ENCODE peak calls at places on chromosomes 3 and 15, in five cellular contexts. One of them, this sample, is unnamed.

GRCh38 chr3:71069797-71070196 is 513.7 kb downstream of the FOXP1 start:
- DNase-seq in epithelial cell of esophagus: peak; percentile 99
- DNase-seq in cardiac fibroblast: peak; percentile 83
- DNase-seq in GM06990: no peak
- DNase-seq in right lobe of liver: peak; percentile 59
- DNase-seq in this sample: no peak

GRCh38 chr3:177615015-177615414 is 417.7 kb upstream of the TBL1XR1 start:
- DNase-seq in epithelial cell of esophagus: peak; percentile 74
- DNase-seq in cardiac fibroblast: peak; percentile 97
- DNase-seq in GM06990: no peak
- DNase-seq in right lobe of liver: peak; percentile 93
- DNase-seq in this sample: no peak

GRCh38 chr15:67094001-67094826 is 28.8 kb downstream of the SMAD3 start:
- DNase-seq in epithelial cell of esophagus: peak; percentile 69
- DNase-seq in cardiac fibroblast: no peak
- DNase-seq in GM06990: no peak
- DNase-seq in right lobe of liver: no peak
- DNase-seq in this sample: no peak

GRCh38 chr15:89197503-89197971 is 23.8 kb downstream of the RLBP1 start:
- DNase-seq in epithelial cell of esophagus: peak; percentile 81
- DNase-seq in cardiac fibroblast: no peak
- DNase-seq in GM06990: no peak
- DNase-seq in right lobe of liver: no peak
- DNase-seq in this sample: no peak

GRCh38 chr3:82496890-82497560 is 735.6 kb upstream of the GBE1 start:
- DNase-seq in epithelial cell of esophagus: peak; percentile 56
- DNase-seq in cardiac fibroblast: no peak
- DNase-seq in GM06990: no peak
- DNase-seq in right lobe of liver: no peak
- DNase-seq in this sample: no peak

GRCh38 chr3:157534725-157535161 is 31.5 kb upstream of the VEPH1 start:
- DNase-seq in epithelial cell of esophagus: no peak
- DNase-seq in cardiac fibroblast: no peak
- DNase-seq in GM06990: no peak
- DNase-seq in right lobe of liver: no peak
- DNase-seq in this sample: no peak

GRCh38 chr15:62453356-62453755 is 288.3 kb upstream of the C2CD4B start:
- DNase-seq in epithelial cell of esophagus: peak; percentile 37
- DNase-seq in cardiac fibroblast: peak; percentile 34
- DNase-seq in GM06990: no peak
- DNase-seq in right lobe of liver: no peak
- DNase-seq in this sample: no peak

GRCh38 chr3:66372681-66373350 is 128.0 kb downstream of the LRIG1 start:
- DNase-seq in epithelial cell of esophagus: peak; percentile 22
- DNase-seq in cardiac fibroblast: peak; percentile 15
- DNase-seq in GM06990: no peak
- DNase-seq in right lobe of liver: no peak
- DNase-seq in this sample: no peak

GRCh38 chr3:79517766-79518413 is 249.9 kb downstream of the ROBO1 start:
- DNase-seq in epithelial cell of esophagus: peak; percentile 55
- DNase-seq in cardiac fibroblast: peak; percentile 72
- DNase-seq in GM06990: no peak
- DNase-seq in right lobe of liver: no peak
- DNase-seq in this sample: peak; percentile 5

GRCh38 chr3:121819236-121819635 is 15.6 kb downstream of the IQCB1 start:
- DNase-seq in epithelial cell of esophagus: peak; percentile 36
- DNase-seq in cardiac fibroblast: no peak
- DNase-seq in GM06990: no peak
- DNase-seq in right lobe of liver: no peak
- DNase-seq in this sample: no peak

GRCh38 chr3:99966657-99967420 is 147.5 kb downstream of the FILIP1L start:
- DNase-seq in epithelial cell of esophagus: no peak
- DNase-seq in cardiac fibroblast: peak; percentile 46
- DNase-seq in GM06990: no peak
- DNase-seq in right lobe of liver: no peak
- DNase-seq in this sample: no peak

GRCh38 chr15:47196057-47196456 is 521.2 kb upstream of the SEMA6D start:
- DNase-seq in epithelial cell of esophagus: peak; percentile 90
- DNase-seq in cardiac fibroblast: peak; percentile 88
- DNase-seq in GM06990: no peak
- DNase-seq in right lobe of liver: peak; percentile 75
- DNase-seq in this sample: peak; percentile 67

GRCh38 chr15:32861741-32862140 is 143.9 kb downstream of the GREM1 start:
- DNase-seq in epithelial cell of esophagus: no peak
- DNase-seq in cardiac fibroblast: peak; percentile 70
- DNase-seq in GM06990: peak; percentile 30
- DNase-seq in right lobe of liver: no peak
- DNase-seq in this sample: no peak

GRCh38 chr3:100245932-100246331 is 14.9 kb upstream of the TBC1D23 start:
- DNase-seq in epithelial cell of esophagus: no peak
- DNase-seq in cardiac fibroblast: peak; percentile 52
- DNase-seq in GM06990: no peak
- DNase-seq in right lobe of liver: no peak
- DNase-seq in this sample: no peak

GRCh38 chr3:129587559-129588210 is 18.8 kb downstream of the PLXND1 start:
- DNase-seq in epithelial cell of esophagus: peak; percentile 9
- DNase-seq in cardiac fibroblast: no peak
- DNase-seq in GM06990: no peak
- DNase-seq in right lobe of liver: no peak
- DNase-seq in this sample: no peak

GRCh38 chr3:149816986-149817385 is 4.0 kb downstream of the RNF13 start:
- DNase-seq in epithelial cell of esophagus: peak; percentile 89
- DNase-seq in cardiac fibroblast: peak; percentile 92
- DNase-seq in GM06990: no peak
- DNase-seq in right lobe of liver: no peak
- DNase-seq in this sample: no peak

GRCh38 chr15:29822100-29822684 is at the start of gene TJP1:
- DNase-seq in epithelial cell of esophagus: peak; percentile 86
- DNase-seq in cardiac fibroblast: peak; percentile 68
- DNase-seq in GM06990: no peak
- DNase-seq in right lobe of liver: peak; percentile 87
- DNase-seq in this sample: no peak

GRCh38 chr3:194936091-194936490 is 250.4 kb downstream of the FAM43A start:
- DNase-seq in epithelial cell of esophagus: no peak
- DNase-seq in cardiac fibroblast: no peak
- DNase-seq in GM06990: no peak
- DNase-seq in right lobe of liver: no peak
- DNase-seq in this sample: no peak

GRCh38 chr3:174480767-174481166 is 378.4 kb upstream of the NAALADL2 start:
- DNase-seq in epithelial cell of esophagus: no peak
- DNase-seq in cardiac fibroblast: no peak
- DNase-seq in GM06990: no peak
- DNase-seq in right lobe of liver: no peak
- DNase-seq in this sample: no peak

GRCh38 chr15:74201656-74202420 is 749 bp downstream of the STRA6 start:
- DNase-seq in epithelial cell of esophagus: peak; percentile 86
- DNase-seq in cardiac fibroblast: peak; percentile 69
- DNase-seq in GM06990: no peak
- DNase-seq in right lobe of liver: no peak
- DNase-seq in this sample: no peak

GRCh38 chr3:123286308-123287023 is 84.7 kb downstream of the SEC22A start:
- DNase-seq in epithelial cell of esophagus: peak; percentile 79
- DNase-seq in cardiac fibroblast: peak; percentile 78
- DNase-seq in GM06990: no peak
- DNase-seq in right lobe of liver: no peak
- DNase-seq in this sample: peak; percentile 31

GRCh38 chr3:97880267-97880666 is 58.5 kb downstream of the CRYBG3 start:
- DNase-seq in epithelial cell of esophagus: no peak
- DNase-seq in cardiac fibroblast: no peak
- DNase-seq in GM06990: no peak
- DNase-seq in right lobe of liver: no peak
- DNase-seq in this sample: no peak

GRCh38 chr15:52528465-52529288 is at the start of gene MYO5A:
- DNase-seq in epithelial cell of esophagus: peak; percentile 85
- DNase-seq in cardiac fibroblast: peak; percentile 68
- DNase-seq in GM06990: peak; percentile 86
- DNase-seq in right lobe of liver: peak; percentile 69
- DNase-seq in this sample: no peak
- TF ChIP-seq CTCF in epithelial cell of esophagus: no peak
- TF ChIP-seq CTCF in cardiac fibroblast: no peak
- TF ChIP-seq CTCF in GM06990: peak; percentile 23
- TF ChIP-seq CTCF in right lobe of liver: peak; percentile 4
- TF ChIP-seq CTCF in this sample: no peak

GRCh38 chr3:146337991-146338390 is 87.1 kb upstream of the PLSCR4 start:
- DNase-seq in epithelial cell of esophagus: no peak
- DNase-seq in cardiac fibroblast: peak; percentile 21
- DNase-seq in GM06990: no peak
- DNase-seq in right lobe of liver: no peak
- DNase-seq in this sample: no peak

GRCh38 chr3:146331967-146332366 is 81.1 kb upstream of the PLSCR4 start:
- DNase-seq in epithelial cell of esophagus: no peak
- DNase-seq in cardiac fibroblast: no peak
- DNase-seq in GM06990: no peak
- DNase-seq in right lobe of liver: no peak
- DNase-seq in this sample: no peak

GRCh38 chr3:146339262-146339808 is 88.4 kb upstream of the PLSCR4 start:
- DNase-seq in epithelial cell of esophagus: no peak
- DNase-seq in cardiac fibroblast: no peak
- DNase-seq in GM06990: no peak
- DNase-seq in right lobe of liver: no peak
- DNase-seq in this sample: no peak

GRCh38 chr3:146335386-146335785 is 84.5 kb upstream of the PLSCR4 start:
- DNase-seq in epithelial cell of esophagus: no peak
- DNase-seq in cardiac fibroblast: no peak
- DNase-seq in GM06990: no peak
- DNase-seq in right lobe of liver: no peak
- DNase-seq in this sample: no peak

DNA sequence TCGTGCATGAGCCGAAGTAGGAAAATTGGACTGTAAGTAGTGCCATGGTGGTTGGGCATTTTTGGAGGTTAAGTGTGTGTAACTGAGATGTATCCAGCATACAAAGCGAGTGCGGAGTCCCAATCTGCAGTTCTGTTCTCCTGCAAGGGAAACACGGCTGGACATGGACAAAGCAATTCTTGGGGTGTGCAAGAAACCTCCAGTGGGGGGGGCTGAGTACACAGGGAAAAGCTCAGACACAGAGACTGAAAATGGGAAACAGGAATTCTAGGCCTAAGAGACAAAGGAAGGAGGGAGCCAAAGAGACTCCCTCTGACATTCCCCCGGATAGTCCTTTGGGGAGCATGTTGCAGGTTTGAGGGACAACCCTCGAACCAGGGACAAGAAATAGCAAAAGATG is 83.2 kb upstream of the PLSCR4 start:
- DNase-seq in epithelial cell of esophagus: peak; percentile 30
- DNase-seq in cardiac fibroblast: peak; percentile 74
- DNase-seq in GM06990: no peak
- DNase-seq in right lobe of liver: no peak
- DNase-seq in this sample: no peak
- TF ChIP-seq CTCF in epithelial cell of esophagus: peak; percentile 29
- TF ChIP-seq CTCF in cardiac fibroblast: peak; percentile 56
- TF ChIP-seq CTCF in GM06990: no peak
- TF ChIP-seq CTCF in right lobe of liver: peak; percentile 14
- TF ChIP-seq CTCF in this sample: peak; percentile 22

GRCh38 chr3:170220871-170221270 is 1.4 kb upstream of the PRKCI start:
- DNase-seq in epithelial cell of esophagus: peak; percentile 43
- DNase-seq in cardiac fibroblast: peak; percentile 58
- DNase-seq in GM06990: no peak
- DNase-seq in right lobe of liver: no peak
- DNase-seq in this sample: no peak

GRCh38 chr3:170221924-170222646 is at the start of gene PRKCI:
- DNase-seq in epithelial cell of esophagus: peak; percentile 98
- DNase-seq in cardiac fibroblast: peak; percentile 99
- DNase-seq in GM06990: peak; percentile 90
- DNase-seq in right lobe of liver: peak; percentile 97
- DNase-seq in this sample: peak; percentile 92

GRCh38 chr3:170225166-170225565 is 2.9 kb downstream of the PRKCI start:
- DNase-seq in epithelial cell of esophagus: peak; percentile 46
- DNase-seq in cardiac fibroblast: no peak
- DNase-seq in GM06990: no peak
- DNase-seq in right lobe of liver: no peak
- DNase-seq in this sample: no peak

GRCh38 chr3:170226426-170226960 is 4.3 kb downstream of the PRKCI start:
- DNase-seq in epithelial cell of esophagus: peak; percentile 22
- DNase-seq in cardiac fibroblast: no peak
- DNase-seq in GM06990: no peak
- DNase-seq in right lobe of liver: no peak
- DNase-seq in this sample: no peak

DNA sequence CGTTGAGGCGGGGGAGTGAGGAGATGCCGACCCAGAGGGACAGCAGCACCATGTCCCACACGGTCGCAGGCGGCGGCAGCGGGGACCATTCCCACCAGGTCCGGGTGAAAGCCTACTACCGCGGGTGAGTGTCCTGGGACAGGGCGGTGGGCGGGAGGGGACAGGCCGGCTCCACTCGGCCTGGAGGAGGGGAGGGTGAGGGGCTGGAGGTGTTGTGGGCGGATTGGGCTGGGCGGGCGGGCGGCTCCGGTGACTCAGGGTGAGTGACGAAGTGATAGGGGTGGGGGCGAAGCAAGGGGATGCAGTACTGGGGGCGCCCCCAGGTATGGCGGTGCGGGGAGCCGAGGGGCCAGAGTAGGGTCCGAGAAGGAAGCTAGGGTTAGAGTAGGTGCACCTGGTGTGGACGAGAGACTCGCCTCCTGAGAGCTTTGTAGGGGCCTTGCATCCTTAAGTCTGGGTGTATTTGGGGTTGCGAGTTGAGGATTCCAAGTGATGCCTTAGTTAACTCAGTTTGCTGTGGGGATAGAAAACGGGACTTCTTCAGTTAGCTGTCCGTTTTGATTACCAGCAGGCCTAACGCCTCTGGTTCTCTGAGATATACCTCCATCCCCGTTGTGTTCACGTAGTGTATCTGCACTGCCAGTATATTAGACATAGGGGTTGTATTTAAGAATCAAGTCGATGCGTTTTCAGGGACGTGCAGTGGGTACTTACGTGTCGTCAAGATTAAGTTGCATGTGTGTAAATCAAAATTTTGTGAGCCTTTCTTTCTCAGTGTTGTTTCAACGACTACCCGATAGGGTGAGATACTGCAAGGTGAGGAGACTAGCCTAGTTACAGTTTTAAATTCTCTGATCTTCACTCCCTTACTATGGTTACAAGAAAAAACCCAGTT is 670 bp downstream of the PRKCI start:
- DNase-seq in epithelial cell of esophagus: peak; percentile 50
- DNase-seq in cardiac fibroblast: peak; percentile 42
- DNase-seq in GM06990: no peak
- DNase-seq in right lobe of liver: no peak
- DNase-seq in this sample: no peak
- TF ChIP-seq CTCF in epithelial cell of esophagus: peak; percentile 34
- TF ChIP-seq CTCF in cardiac fibroblast: no peak
- TF ChIP-seq CTCF in GM06990: no peak
- TF ChIP-seq CTCF in right lobe of liver: no peak
- TF ChIP-seq CTCF in this sample: no peak

GRCh38 chr15:81176291-81176893 is 20.3 kb upstream of the IL16 start:
- DNase-seq in epithelial cell of esophagus: no peak
- DNase-seq in cardiac fibroblast: no peak
- DNase-seq in GM06990: no peak
- DNase-seq in right lobe of liver: no peak
- DNase-seq in this sample: no peak

GRCh38 chr15:81174125-81174524 is 22.6 kb upstream of the IL16 start:
- DNase-seq in epithelial cell of esophagus: no peak
- DNase-seq in cardiac fibroblast: no peak
- DNase-seq in GM06990: no peak
- DNase-seq in right lobe of liver: no peak
- DNase-seq in this sample: no peak

GRCh38 chr15:81175496-81175895 is 21.2 kb upstream of the IL16 start:
- DNase-seq in epithelial cell of esophagus: no peak
- DNase-seq in cardiac fibroblast: no peak
- DNase-seq in GM06990: no peak
- DNase-seq in right lobe of liver: no peak
- DNase-seq in this sample: no peak

GRCh38 chr15:81178365-81178764 is 18.3 kb upstream of the IL16 start:
- DNase-seq in epithelial cell of esophagus: no peak
- DNase-seq in cardiac fibroblast: no peak
- DNase-seq in GM06990: no peak
- DNase-seq in right lobe of liver: no peak
- DNase-seq in this sample: no peak

GRCh38 chr15:81174759-81175327 is 21.8 kb upstream of the IL16 start:
- DNase-seq in epithelial cell of esophagus: no peak
- DNase-seq in cardiac fibroblast: no peak
- DNase-seq in GM06990: no peak
- DNase-seq in right lobe of liver: no peak
- DNase-seq in this sample: no peak
- TF ChIP-seq CTCF in epithelial cell of esophagus: no peak
- TF ChIP-seq CTCF in cardiac fibroblast: peak; percentile 5
- TF ChIP-seq CTCF in GM06990: peak; percentile 32
- TF ChIP-seq CTCF in right lobe of liver: no peak
- TF ChIP-seq CTCF in this sample: no peak